ENCODE peak calls at places on chromosomes 11 and 22, in seven cellular contexts. C, A, K, T, F, I and H are unnamed samples.

GRCh38 chr22:27494821-27495220 is 306.7 kb downstream of the MN1 start:
- DNase-seq in C (no peak), A (no peak), K (no peak), T (no peak), F (no peak), I (no peak), H (no peak)

GRCh38 chr11:44562836-44563460 is 2.5 kb upstream of the CD82 start:
- DNase-seq in C (no peak), A (no peak), K (no peak), T (no peak), F (no peak), I (no peak), H (no peak)

GRCh38 chr22:46070215-46070721 is 80.1 kb upstream of the PPARA start:
- DNase-seq in C (peak), A (peak), K (peak), T (peak), F (no peak), I (peak), H (peak)

GRCh38 chr11:77959434-77959833 is 35.0 kb downstream of the INTS4 start:
- DNase-seq in C (no peak), A (no peak), K (no peak), T (no peak), F (no peak), I (no peak), H (no peak)

GRCh38 chr11:34432822-34433221 is 5.9 kb upstream of the CAT start:
- DNase-seq in C (no peak), A (no peak), K (no peak), T (no peak), F (no peak), I (no peak), H (peak)

GRCh38 chr11:68371176-68372041 is 59.0 kb downstream of the LRP5 start:
- DNase-seq in C (peak), A (no peak), K (peak), T (no peak), F (no peak), I (no peak), H (peak)

GRCh38 chr22:23088199-23088604 is 17.9 kb downstream of the GNAZ start:
- DNase-seq in C (no peak), A (no peak), K (no peak), T (no peak), F (no peak), I (no peak), H (no peak)

GRCh38 chr11:118635237-118635591 is 27.8 kb downstream of the PHLDB1 start:
- DNase-seq in C (no peak), A (no peak), K (no peak), T (no peak), F (no peak), I (no peak), H (no peak)

GRCh38 chr22:40635008-40635939 is 1.2 kb downstream of the MRTFA start:
- DNase-seq in C (peak), A (peak), K (no peak), T (peak), F (no peak), I (no peak), H (peak)

GRCh38 chr22:27318516-27318915 is 483.0 kb downstream of the MN1 start:
- DNase-seq in C (no peak), A (peak), K (no peak), T (peak), F (no peak), I (no peak), H (no peak)

DNA sequence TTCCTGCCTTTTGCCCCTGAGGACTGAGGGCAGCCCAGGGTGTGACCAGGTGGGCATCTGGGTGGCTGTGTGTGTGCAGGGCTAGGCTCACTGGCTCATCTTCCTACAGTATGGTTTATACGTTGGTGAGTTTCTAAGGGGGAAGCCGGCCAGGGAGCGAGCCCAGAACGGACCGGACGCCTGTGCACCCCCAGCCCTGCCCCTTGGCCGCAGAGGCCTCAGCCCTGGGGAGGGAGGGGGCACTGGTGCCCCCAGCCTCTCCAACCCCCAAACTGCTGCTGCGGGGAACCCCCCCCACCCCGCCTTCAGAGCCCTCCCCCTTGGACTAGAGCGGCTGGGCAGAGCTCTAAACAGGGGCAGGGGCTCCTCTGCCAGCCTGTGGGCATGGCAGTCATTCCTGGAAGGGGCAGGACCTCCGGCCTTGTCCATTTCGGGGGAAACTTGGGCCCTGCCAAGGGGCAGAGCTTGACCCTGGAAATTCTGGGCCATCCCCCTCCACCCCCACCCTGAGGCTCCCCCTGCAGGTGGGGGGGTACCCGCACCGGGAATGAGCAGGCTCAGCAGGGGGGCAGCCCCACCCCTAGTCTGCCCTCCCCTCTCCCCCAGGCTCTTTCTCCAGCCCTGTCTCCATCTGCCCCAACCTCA is 5.4 kb downstream of the YIF1A start:
- DNase-seq in C (no peak), A (no peak), K (no peak), T (no peak), F (no peak), I (no peak), H (no peak)
- H3K27ac ChIP-seq in C (no peak), A (no peak), K (no peak), T (no peak), F (no peak), I (no peak), H (no peak)

GRCh38 chr22:42720263-42721044 is at the start of gene A4GALT:
- DNase-seq in C (no peak), A (no peak), K (peak), T (no peak), F (no peak), I (no peak), H (no peak)
- H3K4me3 ChIP-seq in C (peak), A (peak), K (peak), T (no peak), F (peak), I (peak), H (peak)

GRCh38 chr22:39292002-39292401 is 27.4 kb downstream of the RPL3 start:
- DNase-seq in C (no peak), A (no peak), K (no peak), T (no peak), F (no peak), I (no peak), H (no peak)
- H3K27ac ChIP-seq in C (peak), A (peak), K (peak), T (no peak), F (no peak), I (no peak), H (peak)

DNA sequence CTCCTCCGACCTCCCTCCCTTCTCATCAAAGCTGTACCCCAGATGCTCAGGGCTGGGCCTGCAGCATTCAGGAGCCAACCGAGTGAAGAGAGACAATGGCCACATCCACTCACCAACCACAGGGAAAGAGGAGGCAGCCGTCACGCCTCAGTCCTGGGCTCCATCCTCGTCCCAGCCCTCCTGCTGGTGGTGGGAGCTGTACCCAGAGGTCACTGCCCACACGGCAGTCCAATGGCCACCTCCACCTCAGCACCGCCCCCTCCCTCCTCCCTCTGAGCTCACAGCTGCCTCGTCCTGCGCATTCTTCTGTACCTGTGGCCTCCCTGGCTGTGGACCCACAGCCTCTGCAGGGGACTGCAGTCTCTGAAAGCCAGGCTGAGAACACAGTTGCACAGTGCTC is 53.0 kb downstream of the PHF21B start:
- DNase-seq in C (no peak), A (no peak), K (no peak), T (no peak), F (no peak), I (no peak), H (no peak)
- H3K4me3 ChIP-seq in C (no peak), A (no peak), K (no peak), T (no peak), F (no peak), I (no peak), H (no peak)

DNA sequence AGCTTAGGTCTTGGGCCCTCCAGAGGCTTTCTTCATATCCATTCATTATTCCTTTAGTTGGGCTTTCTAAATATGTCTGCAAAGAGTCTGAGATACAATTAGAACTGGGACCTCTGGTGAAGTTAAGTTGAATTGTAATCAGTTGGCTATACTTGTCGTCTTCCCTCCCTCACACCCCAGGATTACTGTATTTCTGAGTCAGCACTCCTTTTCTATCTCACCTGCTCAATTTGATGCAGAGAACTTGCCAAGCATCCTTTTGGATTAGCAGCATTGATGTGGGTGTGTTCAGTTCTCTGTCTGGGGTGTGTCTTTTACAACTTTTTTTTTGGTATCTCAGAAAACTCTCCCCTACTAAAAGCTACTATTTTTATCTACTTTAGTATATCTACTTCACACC is 15.0 kb downstream of the CTNND1 start:
- DNase-seq in C (no peak), A (no peak), K (no peak), T (no peak), F (no peak), I (no peak), H (no peak)
- H3K27ac ChIP-seq in C (peak), A (peak), K (peak), T (no peak), F (peak), I (no peak), H (peak)

GRCh38 chr11:60851327-60852059 is 4.3 kb downstream of the PTGDR2 start:
- DNase-seq in C (no peak), A (no peak), K (peak), T (no peak), F (no peak), I (no peak), H (no peak)
- H3K4me3 ChIP-seq in C (no peak), A (no peak), K (no peak), T (no peak), F (no peak), I (no peak), H (no peak)

GRCh38 chr11:107780775-107781174 is 68.9 kb upstream of the SLN start:
- DNase-seq in C (no peak), A (no peak), K (no peak), T (no peak), F (no peak), I (no peak), H (no peak)

GRCh38 chr11:107783121-107783520 is 71.3 kb upstream of the SLN start:
- DNase-seq in C (no peak), A (no peak), K (no peak), T (no peak), F (no peak), I (no peak), H (no peak)

GRCh38 chr11:107777094-107777493 is 65.2 kb upstream of the SLN start:
- DNase-seq in C (no peak), A (no peak), K (no peak), T (no peak), F (no peak), I (no peak), H (no peak)

GRCh38 chr11:107778839-107779517 is 67.1 kb upstream of the SLN start:
- DNase-seq in C (no peak), A (no peak), K (no peak), T (no peak), F (no peak), I (no peak), H (no peak)

DNA sequence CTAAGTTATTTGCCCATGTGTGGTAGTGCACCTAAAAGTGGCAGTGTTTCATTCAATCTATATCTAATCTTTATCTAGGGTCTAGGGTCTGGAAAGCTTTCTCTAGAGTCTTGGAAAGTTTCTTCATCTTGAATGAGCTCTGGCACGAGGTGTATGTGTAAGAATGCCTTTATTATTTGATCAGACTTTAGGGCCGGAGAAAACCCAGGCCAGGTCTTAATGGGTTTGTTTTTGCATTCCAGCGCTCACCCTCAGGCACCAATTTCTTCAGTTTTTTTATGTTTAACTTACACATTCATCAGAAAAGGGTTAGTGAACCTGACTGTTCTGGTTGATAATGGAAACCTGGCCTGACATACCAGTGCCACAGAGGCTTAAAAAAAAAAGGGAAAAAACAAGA is 68.3 kb upstream of the SLN start:
- DNase-seq in C (no peak), A (no peak), K (no peak), T (no peak), F (no peak), I (no peak), H (no peak)
- H3K27ac ChIP-seq in C (no peak), A (no peak), K (no peak), T (no peak), F (no peak), I (no peak), H (no peak)

DNA sequence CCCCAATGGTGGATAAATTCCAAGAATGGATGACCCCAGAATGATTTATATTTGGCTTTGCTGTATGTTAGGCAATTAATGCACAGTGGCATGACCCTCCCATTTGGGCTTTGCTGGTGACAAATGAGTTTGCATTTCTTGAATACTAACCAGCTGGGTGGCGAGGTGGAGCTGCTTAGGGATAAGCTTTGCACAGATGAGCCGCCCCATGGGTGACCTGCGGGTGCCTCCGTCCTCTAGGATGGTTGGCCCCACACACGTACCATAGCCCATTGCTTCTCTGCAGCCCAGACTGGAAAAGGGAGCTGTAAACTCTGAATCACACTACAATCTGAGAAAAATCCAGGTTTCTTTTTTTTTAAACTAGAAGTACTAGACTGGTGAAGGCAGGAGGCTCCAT is 94.6 kb downstream of the NTM start:
- DNase-seq in C (no peak), A (no peak), K (no peak), T (no peak), F (no peak), I (no peak), H (no peak)
- H3K4me3 ChIP-seq in C (no peak), A (no peak), K (no peak), T (no peak), F (no peak), I (no peak), H (no peak)

DNA sequence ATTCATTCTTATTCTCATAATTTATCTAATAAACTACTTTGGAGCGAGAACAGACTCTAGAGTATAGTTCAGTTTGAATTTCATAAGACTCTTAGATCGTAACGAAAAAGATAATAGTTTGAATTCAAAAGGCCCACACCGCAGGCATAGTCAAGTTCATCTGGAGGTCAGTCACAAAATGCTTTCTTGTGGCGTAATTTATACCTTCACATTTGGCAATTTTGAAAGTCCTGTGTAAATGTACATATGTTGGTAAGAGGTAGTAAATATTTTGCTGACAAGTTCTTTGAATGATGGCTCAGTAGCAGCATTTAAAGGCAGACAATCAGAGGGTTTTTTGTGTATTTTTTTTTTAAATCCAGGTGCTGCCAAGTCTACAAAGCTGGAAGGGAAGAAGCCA is 88.1 kb downstream of the TEAD1 start:
- DNase-seq in C (no peak), A (no peak), K (no peak), T (peak), F (no peak), I (no peak), H (no peak)
- H3K27ac ChIP-seq in C (no peak), A (peak), K (peak), T (no peak), F (no peak), I (no peak), H (no peak)

DNA sequence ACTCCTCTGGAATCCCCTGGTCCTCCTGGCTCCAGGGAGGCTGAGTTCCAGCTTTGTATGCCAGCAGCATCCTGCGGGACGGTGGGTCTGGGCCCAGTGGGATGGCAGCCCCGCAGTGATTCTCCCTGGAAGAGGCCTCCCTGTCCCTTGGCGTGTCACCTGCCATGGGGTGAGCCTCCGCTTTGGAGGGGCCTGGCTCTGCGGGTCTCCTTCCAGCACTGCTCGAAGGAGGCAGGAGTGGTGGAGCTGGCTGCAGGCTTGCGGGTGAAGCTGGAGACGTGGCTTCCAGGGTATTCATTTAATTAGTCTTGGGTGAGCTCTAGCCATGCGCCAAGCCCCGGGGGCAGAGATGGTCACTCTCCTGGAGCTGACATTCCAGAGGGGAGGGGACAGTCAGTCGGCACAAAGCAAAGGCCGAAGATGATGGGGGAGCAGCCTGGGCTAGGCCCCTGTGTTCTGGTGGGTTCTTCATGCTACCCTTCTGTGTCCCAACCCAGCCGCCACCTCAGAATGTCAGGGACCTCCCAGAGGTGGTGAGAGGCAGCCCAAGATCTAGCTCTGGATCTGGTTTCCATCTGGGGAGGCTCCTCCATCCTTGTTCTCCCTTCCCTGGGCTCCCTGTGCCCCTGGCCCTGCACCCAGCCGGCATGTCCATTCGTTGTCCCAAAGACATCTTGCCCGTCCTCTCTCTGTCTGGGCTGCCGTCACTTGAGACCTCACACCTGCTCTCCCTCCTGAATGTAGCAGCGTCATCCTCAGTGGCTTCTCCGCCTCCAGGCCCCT is 1332.5 kb downstream of the BRD1 start:
- DNase-seq in C (no peak), A (no peak), K (peak), T (no peak), F (no peak), I (no peak), H (no peak)
- H3K4me3 ChIP-seq in C (no peak), A (no peak), K (no peak), T (no peak), F (no peak), I (no peak), H (no peak)